ENCODE peak calls at places on chromosomes 3 and 15, in nine cellular contexts. W, C, O, R, N, X, K, P and Y are unnamed samples.

GRCh38 chr15:92693922-92694331 is 38.4 kb upstream of the FAM174B start:
- DNase-seq in W (no peak), K (no peak), R (no peak), N (no peak), P (no peak), C (peak; percentile 51), X (peak; percentile 35), O (no peak), Y (no peak)

GRCh38 chr3:65901236-65901635 is 137.5 kb downstream of the MAGI1 start:
- DNase-seq in K (no peak), W (no peak), O (no peak), P (no peak), C (peak; percentile 36), N (peak; percentile 35), X (no peak), R (no peak), Y (no peak)

GRCh38 chr3:31490502-31490901 is 42.2 kb upstream of the STT3B start:
- DNase-seq in P (no peak), K (no peak), X (no peak), C (no peak), W (no peak), O (no peak), R (no peak), N (no peak), Y (no peak)

GRCh38 chr15:101003076-101003475 is 83.9 kb downstream of the LRRK1 start:
- DNase-seq in W (no peak), N (no peak), C (no peak), P (no peak), K (no peak), R (no peak), X (no peak), O (no peak), Y (peak; percentile 9)

GRCh38 chr3:125318497-125318847 is 56.7 kb downstream of the ZNF148 start:
- DNase-seq in N (no peak), R (no peak), O (no peak), K (no peak), P (no peak), W (no peak), X (no peak), C (no peak), Y (no peak)

GRCh38 chr3:192875971-192876565 is 41.6 kb downstream of the MB21D2 start:
- DNase-seq in W (no peak), R (no peak), C (peak; percentile 54), O (no peak), N (peak; percentile 34), X (peak; percentile 70), P (no peak), K (no peak), Y (no peak)

GRCh38 chr3:101950985-101951733 is 101.8 kb downstream of the NFKBIZ start:
- DNase-seq in P (no peak), C (peak; percentile 48), R (no peak), W (no peak), N (no peak), X (peak; percentile 72), K (no peak), O (no peak), Y (no peak)

GRCh38 chr15:47552978-47553608 is 164.2 kb upstream of the SEMA6D start:
- DNase-seq in N (no peak), P (no peak), X (no peak), C (no peak), O (no peak), W (no peak), R (no peak), K (no peak), Y (no peak)

GRCh38 chr3:143529778-143530177 is 318.5 kb downstream of the SLC9A9 start:
- DNase-seq in W (no peak), N (no peak), O (no peak), R (no peak), X (no peak), C (no peak), P (no peak), K (no peak), Y (no peak)

GRCh38 chr3:53350652-53351051 is 3.3 kb upstream of the DCP1A start:
- DNase-seq in O (no peak), N (peak; percentile 59), P (no peak), X (peak; percentile 78), R (no peak), W (no peak), K (no peak), C (peak; percentile 52), Y (no peak)

GRCh38 chr15:68384451-68385239 is 47.3 kb downstream of the ITGA11 start:
- DNase-seq in P (no peak), C (peak; percentile 94), O (peak; percentile 62), K (no peak), R (no peak), W (no peak), X (no peak), N (peak; percentile 96), Y (no peak)

GRCh38 chr15:75666823-75667501 is 19.2 kb downstream of the SNX33 start:
- DNase-seq in N (peak; percentile 98), R (no peak), C (peak; percentile 97), O (no peak), W (no peak), K (no peak), X (peak; percentile 83), P (peak; percentile 67), Y (no peak)

GRCh38 chr3:185995352-185995751 is 57.5 kb upstream of the TRA2B start:
- DNase-seq in K (no peak), X (peak; percentile 24), R (no peak), P (no peak), N (peak; percentile 90), C (peak; percentile 77), W (no peak), O (no peak), Y (no peak)

GRCh38 chr3:28349397-28350000 is 875 bp upstream of the AZI2 start:
- DNase-seq in R (no peak), N (peak; percentile 82), X (peak; percentile 85), O (no peak), K (no peak), P (no peak), C (no peak), W (no peak), Y (no peak)

GRCh38 chr3:127544806-127545545 is 45.6 kb downstream of the TPRA1 start:
- DNase-seq in K (no peak), R (no peak), N (no peak), O (no peak), X (no peak), C (no peak), P (no peak), W (no peak), Y (no peak)

GRCh38 chr3:9146367-9147071 is 102.9 kb downstream of the SRGAP3 start:
- DNase-seq in K (no peak), P (no peak), O (no peak), N (no peak), R (no peak), C (no peak), X (no peak), W (no peak), Y (no peak)

GRCh38 chr3:104556372-104557078 is 810.2 kb upstream of the ALCAM start:
- DNase-seq in P (no peak), X (no peak), C (peak; percentile 0), K (no peak), O (no peak), N (peak; percentile 60), R (no peak), W (no peak), Y (no peak)

GRCh38 chr3:122975163-122975923 is 52.2 kb downstream of the SEMA5B start:
- DNase-seq in O (no peak), N (peak; percentile 80), X (peak; percentile 46), C (peak; percentile 53), K (no peak), R (no peak), P (no peak), W (no peak), Y (peak; percentile 41)

GRCh38 chr3:128482857-128483656 is 9.9 kb downstream of the GATA2 start:
- DNase-seq in K (no peak), C (peak; percentile 70), O (no peak), N (peak; percentile 60), W (no peak), P (no peak), R (no peak), X (peak; percentile 81), Y (no peak)

GRCh38 chr3:195701042-195701910 is 19.5 kb upstream of the MUC20 start:
- DNase-seq in O (peak; percentile 76), C (no peak), K (no peak), R (no peak), N (no peak), P (no peak), W (no peak), X (peak; percentile 90), Y (peak; percentile 23)

GRCh38 chr15:101560722-101561583 is 71.4 kb upstream of the PCSK6 start:
- DNase-seq in R (no peak), P (no peak), C (no peak), O (no peak), N (no peak), K (no peak), X (no peak), W (no peak), Y (no peak)

GRCh38 chr15:84104853-84105252 is 130.7 kb upstream of the GOLGA6L4 start:
- DNase-seq in N (no peak), X (no peak), P (no peak), O (no peak), K (no peak), R (no peak), W (no peak), C (no peak), Y (no peak)

GRCh38 chr15:24878153-24878552 is 76.6 kb upstream of the SNRPN start:
- DNase-seq in W (no peak), X (no peak), C (peak; percentile 27), P (peak; percentile 19), O (peak; percentile 78), N (peak; percentile 11), R (no peak), K (no peak), Y (peak; percentile 83)

GRCh38 chr3:69084668-69085542 is at the start of gene ARL6IP5:
- DNase-seq in N (peak; percentile 95), K (peak; percentile 88), R (peak; percentile 91), O (peak; percentile 98), W (peak; percentile 61), C (peak; percentile 96), X (peak; percentile 88), P (peak; percentile 94), Y (peak; percentile 97)

GRCh38 chr3:110811050-110811449 is 260.6 kb upstream of the NECTIN3 start:
- DNase-seq in N (peak; percentile 22), O (no peak), X (no peak), R (no peak), C (no peak), K (no peak), P (no peak), W (no peak), Y (no peak)

GRCh38 chr3:120506828-120507774 is 56.3 kb upstream of the FSTL1 start:
- DNase-seq in R (no peak), C (peak; percentile 70), W (no peak), X (peak; percentile 82), P (peak; percentile 31), N (peak; percentile 78), K (no peak), O (no peak), Y (peak; percentile 43)

GRCh38 chr15:60324706-60325438 is 72.9 kb downstream of the ANXA2 start:
- DNase-seq in K (no peak), P (no peak), C (peak; percentile 47), R (no peak), O (no peak), X (peak; percentile 37), N (no peak), W (no peak), Y (no peak)

GRCh38 chr3:107315136-107315535 is 62.1 kb upstream of the CCDC54 start:
- DNase-seq in W (no peak), P (no peak), K (no peak), C (peak; percentile 64), N (peak; percentile 18), O (no peak), X (no peak), R (no peak), Y (no peak)

GRCh38 chr15:88022711-88023110 is 233.8 kb downstream of the NTRK3 start:
- DNase-seq in P (no peak), C (no peak), X (no peak), R (no peak), O (no peak), N (no peak), W (no peak), K (no peak), Y (no peak)

GRCh38 chr15:92909131-92909781 is 9.1 kb downstream of the CHD2 start:
- DNase-seq in K (no peak), N (peak; percentile 78), O (no peak), R (no peak), C (peak; percentile 67), P (no peak), X (no peak), W (no peak), Y (no peak)